ENCODE peak calls at places on chromosomes 1 and 21, in four cellular contexts. J is T-helper 9 cell, C is NCI-H524, T is mesothelial cell of epicardium. P is an unnamed sample.

GRCh38 chr1:70990460-70991253 is 57.0 kb downstream of the PTGER3 start:
- DNase-seq in J (no peak), T (no peak), C (no peak), P (no peak)

GRCh38 chr1:116165572-116165971 is 54.4 kb downstream of the MAB21L3 start:
- DNase-seq in C (no peak), J (no peak), T (no peak), P (no peak)

GRCh38 chr1:227926216-227926791 is 21.4 kb downstream of the WNT9A start:
- DNase-seq in T (no peak), J (no peak), C (no peak), P (no peak)

GRCh38 chr1:161978011-161978790 is 45.5 kb downstream of the OLFML2B start:
- DNase-seq in J (no peak), C (no peak), T (no peak), P (no peak)

GRCh38 chr1:231139659-231140650 is 21.9 kb upstream of the TRIM67 start:
- DNase-seq in T (no peak), C (no peak), J (no peak), P (no peak)

GRCh38 chr21:46154955-46155513 is 345 bp downstream of the FTCD start:
- DNase-seq in C (no peak), T (no peak), J (no peak), P (no peak)

GRCh38 chr1:86503477-86504129 is 34.9 kb downstream of the CLCA1 start:
- DNase-seq in J (no peak), C (peak), T (no peak), P (no peak)

GRCh38 chr1:61424382-61424781 is 300.6 kb downstream of the TM2D1 start:
- DNase-seq in J (no peak), C (no peak), T (no peak), P (no peak)

GRCh38 chr1:62386351-62387121 is 50.3 kb upstream of the USP1 start:
- DNase-seq in C (no peak), T (no peak), J (no peak), P (no peak)

GRCh38 chr1:40659649-40659947 is 5.9 kb downstream of the RIMS3 start:
- DNase-seq in T (no peak), J (no peak), C (no peak), P (no peak)

GRCh38 chr1:63874278-63874880 is 100.6 kb downstream of the ROR1 start:
- DNase-seq in C (no peak), T (no peak), J (no peak), P (no peak)

GRCh38 chr1:154456631-154457030 is 45.4 kb upstream of the TDRD10 start:
- DNase-seq in T (no peak), J (no peak), C (no peak), P (no peak)

GRCh38 chr1:244654284-244655038 is 1.5 kb downstream of the DESI2 start:
- DNase-seq in T (no peak), J (no peak), C (no peak), P (no peak)

GRCh38 chr1:20848162-20848561 is 61.1 kb upstream of the HP1BP3 start:
- DNase-seq in T (no peak), J (no peak), C (no peak), P (no peak)

GRCh38 chr1:34749983-34750382 is 4.9 kb upstream of the GJB5 start:
- DNase-seq in J (no peak), C (no peak), T (no peak), P (no peak)

GRCh38 chr21:42143111-42143510 is 72.0 kb downstream of the UMODL1 start:
- DNase-seq in J (no peak), C (no peak), T (no peak), P (no peak)

GRCh38 chr1:64745181-64745985 is 508 bp downstream of the RAVER2 start:
- DNase-seq in J (peak), T (peak), C (no peak), P (no peak)

GRCh38 chr1:19067187-19067911 is 110.9 kb upstream of the IFFO2 start:
- DNase-seq in C (no peak), T (no peak), J (no peak), P (no peak)

GRCh38 chr1:151352001-151352718 is 5.1 kb upstream of the RFX5 start:
- DNase-seq in C (no peak), J (no peak), T (no peak), P (no peak)

GRCh38 chr21:43645414-43645891 is 13.8 kb downstream of the HSF2BP start:
- DNase-seq in T (no peak), C (peak), J (no peak), P (no peak)

GRCh38 chr1:62301726-62302390 is 17.4 kb downstream of the KANK4 start:
- DNase-seq in C (peak), T (no peak), J (no peak), P (no peak)

GRCh38 chr1:94866178-94866822 is 46.1 kb downstream of the SLC44A3 start:
- DNase-seq in J (no peak), C (no peak), T (no peak), P (no peak)

GRCh38 chr1:85330711-85331290 is 54.4 kb upstream of the BCL10 start:
- DNase-seq in C (no peak), T (no peak), J (no peak), P (no peak)

GRCh38 chr1:84939151-84939550 is 46.1 kb upstream of the LPAR3 start:
- DNase-seq in C (no peak), J (no peak), T (no peak), P (no peak)

GRCh38 chr21:15732290-15732995 is 2.7 kb downstream of the USP25 start:
- DNase-seq in T (no peak), C (no peak), J (no peak), P (no peak)

GRCh38 chr1:32816676-32817158 is 441 bp downstream of the YARS1 start:
- DNase-seq in J (no peak), C (no peak), T (no peak), P (no peak)

P was measured in T-helper 22 cell.